ENCODE peak calls at places on chromosomes 4 and X, in ten cellular contexts. D is progenitor cell of endocrine pancreas, C is BE2C, Y is GM06990, M is GM23338, O is osteocyte, F is cardiac fibroblast, W is WTC11, G is astrocyte, X is mesothelial cell of epicardium. T is an unnamed sample.
A peak's percentile ranks its signal among the peaks of the same experiment; 100 is the strongest.

GRCh38 chrX:65587616-65588526 is 53.3 kb upstream of the LAS1L start:
- DNase-seq in D (no peak), C (no peak), Y (no peak), M (no peak), O (peak; percentile 88), F (peak; percentile 78), W (no peak), G (no peak), X (no peak), T (no peak)

GRCh38 chr4:88765729-88766128 is 68.1 kb upstream of the NAP1L5 start:
- DNase-seq in D (no peak), C (no peak), Y (no peak), M (no peak), O (no peak), F (peak; percentile 80), W (no peak), G (peak; percentile 87), X (no peak), T (no peak)

GRCh38 chr4:174650711-174651355 is 128.5 kb upstream of the HPGD start:
- DNase-seq in D (no peak), C (no peak), Y (no peak), M (no peak), O (no peak), F (no peak), W (no peak), G (no peak), X (no peak), T (no peak)

GRCh38 chrX:11180571-11180970 is 69.4 kb downstream of the HCCS start:
- DNase-seq in D (no peak), C (no peak), Y (no peak), M (no peak), O (no peak), F (peak; percentile 33), W (no peak), G (peak; percentile 1), X (no peak), T (no peak)

GRCh38 chr4:41507292-41507933 is 30.5 kb upstream of the LIMCH1 start:
- DNase-seq in D (no peak), C (no peak), Y (no peak), M (no peak), O (no peak), F (peak; percentile 5), W (no peak), G (peak; percentile 61), X (no peak), T (no peak)

GRCh38 chrX:2342878-2343277 is 157.9 kb downstream of the DHRSX start:
- DNase-seq in D (no peak), C (no peak), Y (no peak), M (no peak), O (no peak), F (peak; percentile 81), W (no peak), G (peak; percentile 89), X (no peak), T (no peak)

GRCh38 chr4:138178566-138178965 is 63.6 kb downstream of the SLC7A11 start:
- DNase-seq in D (no peak), C (no peak), Y (no peak), M (no peak), O (no peak), F (peak; percentile 81), W (no peak), G (peak; percentile 62), X (no peak), T (no peak)

GRCh38 chr4:53321151-53321987 is 44.5 kb downstream of the SCFD2 start:
- DNase-seq in D (no peak), C (no peak), Y (no peak), M (peak; percentile 4), O (no peak), F (peak; percentile 89), W (no peak), G (peak; percentile 88), X (no peak), T (no peak)

GRCh38 chr4:150178161-150178560 is 99.9 kb downstream of the DCLK2 start:
- DNase-seq in D (no peak), C (no peak), Y (no peak), M (no peak), O (no peak), F (no peak), W (no peak), G (peak; percentile 86), X (no peak), T (no peak)

GRCh38 chr4:158722291-158722916 is 792 bp downstream of the PPID start:
- DNase-seq in D (no peak), C (no peak), Y (no peak), M (peak; percentile 62), O (no peak), F (peak; percentile 60), W (no peak), G (peak; percentile 56), X (no peak), T (peak; percentile 13)

GRCh38 chrX:109312757-109313156 is 169.1 kb downstream of the GUCY2F start:
- DNase-seq in D (no peak), C (no peak), Y (no peak), M (no peak), O (no peak), F (no peak), W (no peak), G (no peak), X (no peak), T (no peak)

GRCh38 chr4:144748814-144749555 is 103.0 kb downstream of the HHIP start:
- DNase-seq in D (no peak), C (no peak), Y (no peak), M (no peak), O (no peak), F (peak; percentile 44), W (no peak), G (peak; percentile 63), X (no peak), T (no peak)

GRCh38 chr4:2592572-2592971 is 56.1 kb downstream of the FAM193A start:
- DNase-seq in D (no peak), C (no peak), Y (no peak), M (peak; percentile 67), O (no peak), F (no peak), W (peak; percentile 37), G (no peak), X (no peak), T (no peak)

GRCh38 chr4:150145090-150145949 is 67.1 kb downstream of the DCLK2 start:
- DNase-seq in D (no peak), C (no peak), Y (no peak), M (peak; percentile 60), O (no peak), F (no peak), W (peak; percentile 24), G (peak; percentile 68), X (no peak), T (no peak)

GRCh38 chr4:188029114-188029513 is 33.5 kb downstream of the ZFP42 start:
- DNase-seq in D (no peak), C (no peak), Y (no peak), M (no peak), O (no peak), F (no peak), W (no peak), G (no peak), X (no peak), T (no peak)

GRCh38 chr4:139299536-139299935 is 1.8 kb upstream of the NAA15 start:
- DNase-seq in D (no peak), C (no peak), Y (no peak), M (no peak), O (no peak), F (peak; percentile 36), W (no peak), G (peak; percentile 62), X (no peak), T (no peak)

GRCh38 chr4:139304920-139305319 is 2.6 kb upstream of the NDUFC1 start:
- DNase-seq in D (no peak), C (no peak), Y (no peak), M (no peak), O (no peak), F (no peak), W (no peak), G (no peak), X (no peak), T (no peak)

GRCh38 chr4:139301143-139301820 is at the start of gene NAA15:
- DNase-seq in D (peak; percentile 95), C (peak; percentile 98), Y (peak; percentile 96), M (peak; percentile 98), O (peak; percentile 99), F (peak; percentile 98), W (peak; percentile 97), G (peak; percentile 94), X (peak; percentile 91), T (peak; percentile 95)

GRCh38 chr4:139300431-139301142 is 718 bp upstream of the NAA15 start:
- DNase-seq in D (no peak), C (peak; percentile 18), Y (peak; percentile 22), M (peak; percentile 38), O (peak; percentile 19), F (peak; percentile 78), W (no peak), G (peak; percentile 64), X (no peak), T (no peak)

GRCh38 chr4:139301821-139302611 is at the start of gene NDUFC1:
- DNase-seq in D (peak; percentile 46), C (peak; percentile 63), Y (peak; percentile 77), M (peak; percentile 81), O (peak; percentile 85), F (peak; percentile 49), W (peak; percentile 45), G (peak; percentile 18), X (peak; percentile 35), T (peak; percentile 67)
- TF ChIP-seq CTCF in D (peak; percentile 57), C (no peak), Y (peak; percentile 31), M (peak; percentile 12), O (no peak), F (peak; percentile 26), W (no peak), G (no peak), X (peak; percentile 29), T (no peak)

GRCh38 chr4:118740869-118741268 is 55.7 kb downstream of the METTL14 start:
- DNase-seq in D (no peak), C (no peak), Y (no peak), M (peak; percentile 43), O (no peak), F (peak; percentile 47), W (no peak), G (no peak), X (no peak), T (no peak)
- TF ChIP-seq CTCF in D (peak; percentile 64), C (peak; percentile 27), Y (peak; percentile 26), M (peak; percentile 54), O (peak; percentile 55), F (no peak), W (peak; percentile 17), G (peak; percentile 19), X (peak; percentile 90), T (no peak)

GRCh38 chr4:132737344-132737743 is 411.8 kb upstream of the PCDH10 start:
- DNase-seq in D (no peak), C (peak; percentile 53), Y (no peak), M (peak; percentile 11), O (no peak), F (no peak), W (peak; percentile 54), G (no peak), X (no peak), T (no peak)
- TF ChIP-seq CTCF in D (peak; percentile 35), C (peak; percentile 65), Y (no peak), M (no peak), O (no peak), F (no peak), W (no peak), G (no peak), X (no peak), T (no peak)

DNA sequence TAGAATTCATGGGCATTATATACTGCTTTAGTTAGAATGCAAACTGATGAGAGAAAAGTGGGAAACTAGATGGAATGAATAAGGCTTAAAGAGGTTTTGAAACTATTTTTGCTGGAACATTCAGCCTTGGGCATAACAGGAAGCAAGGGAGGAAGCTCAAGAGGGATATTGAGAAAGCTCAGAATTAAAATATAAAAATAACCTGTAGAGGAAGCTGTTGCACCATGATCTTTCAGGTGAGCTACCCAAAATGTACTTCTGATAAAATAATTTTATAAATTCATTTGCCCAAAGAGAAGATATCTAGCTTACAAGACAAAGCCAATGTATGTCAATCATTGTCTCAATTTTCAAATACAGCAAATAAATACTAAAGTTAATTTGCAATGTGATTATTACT is 11.3 kb downstream of the GC start:
- DNase-seq in D (no peak), C (no peak), Y (no peak), M (peak; percentile 48), O (no peak), F (no peak), W (no peak), G (no peak), X (no peak), T (no peak)
- TF ChIP-seq CTCF in D (peak; percentile 50), C (no peak), Y (no peak), M (peak; percentile 65), O (no peak), F (no peak), W (no peak), G (no peak), X (no peak), T (no peak)

T was measured in GM13976.